ENCODE peak calls at places on chromosomes 13 and 19, in eight cellular contexts. One of them, this sample, is unnamed.

GRCh38 chr19:39160889-39161672 is 35.5 kb downstream of the PAK4 start:
- DNase-seq in CD4-positive, alpha-beta memory T cell: no peak
- DNase-seq in heart left ventricle: no peak
- DNase-seq in GM12878: no peak
- DNase-seq in left ventricle myocardium inferior: no peak
- DNase-seq in ascending aorta: no peak
- DNase-seq in thyroid gland: no peak
- DNase-seq in RWPE1: peak; percentile 42
- DNase-seq in this sample: no peak

GRCh38 chr19:10603873-10604459 is 16.9 kb upstream of the AP1M2 start:
- DNase-seq in heart left ventricle: no peak
- DNase-seq in GM12878: peak; percentile 70
- DNase-seq in CD4-positive, alpha-beta memory T cell: peak; percentile 69
- DNase-seq in thyroid gland: no peak
- DNase-seq in RWPE1: no peak
- DNase-seq in left ventricle myocardium inferior: no peak
- DNase-seq in ascending aorta: no peak
- DNase-seq in this sample: peak; percentile 86

GRCh38 chr19:51107406-51108065 is 673 bp downstream of the CTU1 start:
- DNase-seq in RWPE1: peak; percentile 18
- DNase-seq in GM12878: no peak
- DNase-seq in left ventricle myocardium inferior: no peak
- DNase-seq in CD4-positive, alpha-beta memory T cell: peak; percentile 48
- DNase-seq in thyroid gland: no peak
- DNase-seq in ascending aorta: no peak
- DNase-seq in heart left ventricle: no peak
- DNase-seq in this sample: no peak

GRCh38 chr19:29837448-29837961 is 25.7 kb downstream of the CCNE1 start:
- DNase-seq in ascending aorta: no peak
- DNase-seq in thyroid gland: no peak
- DNase-seq in GM12878: peak; percentile 84
- DNase-seq in left ventricle myocardium inferior: no peak
- DNase-seq in CD4-positive, alpha-beta memory T cell: peak; percentile 73
- DNase-seq in heart left ventricle: no peak
- DNase-seq in RWPE1: no peak
- DNase-seq in this sample: no peak

GRCh38 chr19:4691383-4691782 is 21.2 kb upstream of the MYDGF start:
- DNase-seq in CD4-positive, alpha-beta memory T cell: no peak
- DNase-seq in heart left ventricle: no peak
- DNase-seq in left ventricle myocardium inferior: peak; percentile 50
- DNase-seq in ascending aorta: no peak
- DNase-seq in thyroid gland: no peak
- DNase-seq in GM12878: no peak
- DNase-seq in RWPE1: no peak
- DNase-seq in this sample: no peak

GRCh38 chr13:27658569-27658968 is 36.9 kb downstream of the POLR1D start:
- DNase-seq in ascending aorta: no peak
- DNase-seq in left ventricle myocardium inferior: no peak
- DNase-seq in thyroid gland: no peak
- DNase-seq in heart left ventricle: no peak
- DNase-seq in RWPE1: no peak
- DNase-seq in GM12878: no peak
- DNase-seq in CD4-positive, alpha-beta memory T cell: no peak
- DNase-seq in this sample: no peak

GRCh38 chr13:32905063-32905863 is 111.0 kb upstream of the KL start:
- DNase-seq in GM12878: peak; percentile 78
- DNase-seq in RWPE1: peak; percentile 28
- DNase-seq in CD4-positive, alpha-beta memory T cell: no peak
- DNase-seq in left ventricle myocardium inferior: no peak
- DNase-seq in heart left ventricle: no peak
- DNase-seq in thyroid gland: no peak
- DNase-seq in ascending aorta: no peak
- DNase-seq in this sample: peak; percentile 48

GRCh38 chr13:103730407-103730806 is 664.2 kb upstream of the SLC10A2 start:
- DNase-seq in ascending aorta: no peak
- DNase-seq in thyroid gland: no peak
- DNase-seq in heart left ventricle: peak; percentile 9
- DNase-seq in RWPE1: no peak
- DNase-seq in CD4-positive, alpha-beta memory T cell: no peak
- DNase-seq in left ventricle myocardium inferior: peak; percentile 62
- DNase-seq in GM12878: no peak
- DNase-seq in this sample: no peak

GRCh38 chr13:109276261-109276660 is 510.1 kb downstream of the IRS2 start:
- DNase-seq in thyroid gland: no peak
- DNase-seq in GM12878: no peak
- DNase-seq in RWPE1: no peak
- DNase-seq in heart left ventricle: no peak
- DNase-seq in ascending aorta: no peak
- DNase-seq in left ventricle myocardium inferior: no peak
- DNase-seq in CD4-positive, alpha-beta memory T cell: no peak
- DNase-seq in this sample: no peak

GRCh38 chr19:22784051-22784450 is at the start of gene ZNF99:
- DNase-seq in CD4-positive, alpha-beta memory T cell: no peak
- DNase-seq in GM12878: no peak
- DNase-seq in heart left ventricle: peak; percentile 85
- DNase-seq in ascending aorta: peak; percentile 16
- DNase-seq in left ventricle myocardium inferior: peak; percentile 74
- DNase-seq in thyroid gland: peak; percentile 42
- DNase-seq in RWPE1: no peak
- DNase-seq in this sample: no peak

DNA sequence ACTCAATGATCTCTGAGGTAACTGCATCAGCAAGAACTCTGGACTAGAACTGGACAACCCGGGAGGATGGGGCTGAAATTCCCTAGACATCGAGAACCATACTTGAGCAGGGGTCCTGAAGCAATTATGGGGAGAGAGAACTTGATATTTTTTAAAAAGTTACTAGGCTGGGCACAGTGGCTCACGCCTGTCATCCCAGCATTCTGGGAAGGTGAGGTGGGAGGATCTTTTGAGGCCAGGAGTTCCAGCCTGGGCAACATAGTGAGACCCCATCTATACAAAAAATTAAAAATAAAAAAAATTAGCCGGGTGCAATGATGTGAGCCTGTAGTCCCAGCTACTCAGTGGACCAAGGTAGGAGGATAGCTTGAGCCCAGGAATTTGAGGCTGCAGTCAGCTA is 2.3 kb upstream of the DNAJB1 start:
- DNase-seq in ascending aorta: no peak
- DNase-seq in heart left ventricle: no peak
- DNase-seq in CD4-positive, alpha-beta memory T cell: no peak
- DNase-seq in RWPE1: no peak
- DNase-seq in left ventricle myocardium inferior: no peak
- DNase-seq in GM12878: no peak
- DNase-seq in thyroid gland: no peak
- DNase-seq in this sample: no peak
- H3K27ac ChIP-seq in ascending aorta: no peak overlapping the region
- H3K27ac ChIP-seq in heart left ventricle: no peak overlapping the region
- H3K27ac ChIP-seq in CD4-positive, alpha-beta memory T cell: peak overlapping the region; percentile 81
- H3K27ac ChIP-seq in RWPE1: peak overlapping the region; percentile 100
- H3K27ac ChIP-seq in left ventricle myocardium inferior: no peak overlapping the region
- H3K27ac ChIP-seq in GM12878: no peak overlapping the region
- H3K27ac ChIP-seq in thyroid gland: no peak overlapping the region
- H3K27ac ChIP-seq in this sample: no peak overlapping the region

GRCh38 chr13:36028359-36028758 is 102.8 kb downstream of the DCLK1 start:
- DNase-seq in heart left ventricle: no peak
- DNase-seq in ascending aorta: no peak
- DNase-seq in GM12878: no peak
- DNase-seq in thyroid gland: no peak
- DNase-seq in left ventricle myocardium inferior: no peak
- DNase-seq in CD4-positive, alpha-beta memory T cell: no peak
- DNase-seq in RWPE1: no peak
- DNase-seq in this sample: no peak

GRCh38 chr13:36031490-36031889 is 99.7 kb downstream of the DCLK1 start:
- DNase-seq in ascending aorta: no peak
- DNase-seq in GM12878: no peak
- DNase-seq in left ventricle myocardium inferior: no peak
- DNase-seq in RWPE1: no peak
- DNase-seq in CD4-positive, alpha-beta memory T cell: no peak
- DNase-seq in heart left ventricle: no peak
- DNase-seq in thyroid gland: no peak
- DNase-seq in this sample: no peak

GRCh38 chr13:36029171-36029570 is 102.0 kb downstream of the DCLK1 start:
- DNase-seq in heart left ventricle: no peak
- DNase-seq in CD4-positive, alpha-beta memory T cell: no peak
- DNase-seq in thyroid gland: no peak
- DNase-seq in RWPE1: no peak
- DNase-seq in ascending aorta: no peak
- DNase-seq in GM12878: no peak
- DNase-seq in left ventricle myocardium inferior: no peak
- DNase-seq in this sample: no peak

GRCh38 chr13:36033035-36033434 is 98.1 kb downstream of the DCLK1 start:
- DNase-seq in CD4-positive, alpha-beta memory T cell: no peak
- DNase-seq in RWPE1: no peak
- DNase-seq in left ventricle myocardium inferior: no peak
- DNase-seq in heart left ventricle: no peak
- DNase-seq in ascending aorta: no peak
- DNase-seq in thyroid gland: no peak
- DNase-seq in GM12878: no peak
- DNase-seq in this sample: no peak

DNA sequence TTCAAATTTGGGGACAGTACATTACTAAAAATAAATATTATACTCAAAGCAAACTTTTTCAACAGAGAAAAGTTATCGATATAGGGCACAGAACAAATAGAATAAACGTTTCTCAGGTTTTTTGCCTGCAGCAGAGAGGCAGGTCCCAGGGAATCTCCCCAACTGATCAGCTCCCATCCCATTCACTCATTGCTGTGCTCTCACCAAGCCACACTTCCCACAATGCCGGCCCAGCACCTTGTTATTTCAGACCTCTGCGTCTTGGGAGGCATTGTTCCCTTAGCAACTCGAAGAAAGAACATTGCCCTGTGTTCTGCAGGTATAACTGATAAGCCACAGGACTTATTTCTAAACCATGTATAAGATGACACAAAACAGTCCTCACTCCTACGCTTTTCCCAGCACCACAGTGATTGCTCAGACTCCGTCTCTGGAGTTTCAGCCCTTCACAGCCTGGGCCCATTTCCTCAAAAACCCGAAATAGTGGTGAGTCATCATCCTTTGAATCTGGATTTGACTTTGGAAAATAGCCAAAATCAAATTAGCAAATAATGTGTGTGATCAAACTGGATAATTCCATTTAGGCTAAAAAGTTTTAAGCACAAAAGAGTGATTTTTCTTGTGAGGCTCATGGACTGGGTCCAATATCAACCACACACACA is 100.4 kb downstream of the DCLK1 start:
- DNase-seq in thyroid gland: no peak
- DNase-seq in RWPE1: peak; percentile 47
- DNase-seq in CD4-positive, alpha-beta memory T cell: no peak
- DNase-seq in left ventricle myocardium inferior: no peak
- DNase-seq in GM12878: no peak
- DNase-seq in heart left ventricle: peak; percentile 16
- DNase-seq in ascending aorta: no peak
- DNase-seq in this sample: no peak
- H3K27ac ChIP-seq in thyroid gland: no peak overlapping the region
- H3K27ac ChIP-seq in RWPE1: no peak overlapping the region
- H3K27ac ChIP-seq in CD4-positive, alpha-beta memory T cell: no peak overlapping the region
- H3K27ac ChIP-seq in left ventricle myocardium inferior: peak overlapping the region; percentile 25
- H3K27ac ChIP-seq in GM12878: no peak overlapping the region
- H3K27ac ChIP-seq in heart left ventricle: peak overlapping the region; percentile 37
- H3K27ac ChIP-seq in ascending aorta: no peak overlapping the region
- H3K27ac ChIP-seq in this sample: no peak overlapping the region

GRCh38 chr19:6021878-6022569 is 44.1 kb upstream of the RANBP3 start:
- DNase-seq in RWPE1: peak; percentile 40
- DNase-seq in CD4-positive, alpha-beta memory T cell: peak; percentile 78
- DNase-seq in left ventricle myocardium inferior: peak; percentile 70
- DNase-seq in heart left ventricle: peak; percentile 76
- DNase-seq in thyroid gland: peak; percentile 88
- DNase-seq in GM12878: peak; percentile 17
- DNase-seq in ascending aorta: no peak
- DNase-seq in this sample: peak; percentile 31
- H3K27ac ChIP-seq in RWPE1: peak overlapping the region; percentile 37
- H3K27ac ChIP-seq in CD4-positive, alpha-beta memory T cell: no peak overlapping the region
- H3K27ac ChIP-seq in left ventricle myocardium inferior: no peak overlapping the region
- H3K27ac ChIP-seq in heart left ventricle: no peak overlapping the region
- H3K27ac ChIP-seq in thyroid gland: no peak overlapping the region
- H3K27ac ChIP-seq in GM12878: no peak overlapping the region
- H3K27ac ChIP-seq in ascending aorta: peak overlapping the region; percentile 46
- H3K27ac ChIP-seq in this sample: no peak overlapping the region

GRCh38 chr19:13012390-13012689 is 17.1 kb downstream of the NFIX start:
- DNase-seq in GM12878: no peak
- DNase-seq in ascending aorta: no peak
- DNase-seq in RWPE1: no peak
- DNase-seq in CD4-positive, alpha-beta memory T cell: no peak
- DNase-seq in heart left ventricle: no peak
- DNase-seq in thyroid gland: no peak
- DNase-seq in left ventricle myocardium inferior: no peak
- DNase-seq in this sample: no peak

GRCh38 chr19:13012690-13013608 is 17.7 kb downstream of the NFIX start:
- DNase-seq in ascending aorta: no peak
- DNase-seq in thyroid gland: no peak
- DNase-seq in GM12878: no peak
- DNase-seq in left ventricle myocardium inferior: peak; percentile 63
- DNase-seq in heart left ventricle: no peak
- DNase-seq in RWPE1: peak; percentile 79
- DNase-seq in CD4-positive, alpha-beta memory T cell: no peak
- DNase-seq in this sample: no peak

GRCh38 chr19:13010038-13010991 is 15.0 kb downstream of the NFIX start:
- DNase-seq in CD4-positive, alpha-beta memory T cell: no peak
- DNase-seq in GM12878: no peak
- DNase-seq in thyroid gland: no peak
- DNase-seq in ascending aorta: no peak
- DNase-seq in left ventricle myocardium inferior: peak; percentile 68
- DNase-seq in heart left ventricle: peak; percentile 60
- DNase-seq in RWPE1: no peak
- DNase-seq in this sample: no peak

GRCh38 chr19:13011653-13012389 is 16.5 kb downstream of the NFIX start:
- DNase-seq in GM12878: no peak
- DNase-seq in left ventricle myocardium inferior: no peak
- DNase-seq in ascending aorta: no peak
- DNase-seq in heart left ventricle: no peak
- DNase-seq in thyroid gland: no peak
- DNase-seq in CD4-positive, alpha-beta memory T cell: no peak
- DNase-seq in RWPE1: no peak
- DNase-seq in this sample: no peak

GRCh38 chr19:13010992-13011652 is 15.8 kb downstream of the NFIX start:
- DNase-seq in heart left ventricle: no peak
- DNase-seq in CD4-positive, alpha-beta memory T cell: no peak
- DNase-seq in ascending aorta: no peak
- DNase-seq in GM12878: no peak
- DNase-seq in thyroid gland: no peak
- DNase-seq in left ventricle myocardium inferior: no peak
- DNase-seq in RWPE1: no peak
- DNase-seq in this sample: no peak
- H3K27ac ChIP-seq in heart left ventricle: no peak overlapping the region
- H3K27ac ChIP-seq in CD4-positive, alpha-beta memory T cell: no peak overlapping the region
- H3K27ac ChIP-seq in ascending aorta: peak overlapping the region; percentile 95
- H3K27ac ChIP-seq in GM12878: no peak overlapping the region
- H3K27ac ChIP-seq in thyroid gland: no peak overlapping the region
- H3K27ac ChIP-seq in left ventricle myocardium inferior: peak overlapping the region; percentile 94
- H3K27ac ChIP-seq in RWPE1: peak overlapping the region; percentile 98
- H3K27ac ChIP-seq in this sample: no peak overlapping the region